ENCODE peak calls at places on chromosomes 6 and 20, in six cellular contexts. A, O, L, R, V and X are unnamed samples.

GRCh38 chr6:12062605-12063004 is 50.5 kb downstream of the HIVEP1 start:
- DNase-seq in A (no peak), O (no peak), L (no peak), R (no peak), V (no peak), X (no peak)

GRCh38 chr6:142821860-142822259 is 123.1 kb downstream of the HIVEP2 start:
- DNase-seq in A (no peak), O (no peak), L (no peak), R (no peak), V (no peak), X (no peak)

GRCh38 chr20:356745-357144 is 9.8 kb downstream of the NRSN2 start:
- DNase-seq in A (no peak), O (no peak), L (no peak), R (no peak), V (no peak), X (no peak)

GRCh38 chr6:87430499-87430898 is 22.7 kb downstream of the CFAP206 start:
- DNase-seq in A (no peak), O (no peak), L (no peak), R (no peak), V (no peak), X (no peak)

GRCh38 chr6:151067684-151068596 is 171.8 kb upstream of the AKAP12 start:
- DNase-seq in A (no peak), O (peak; percentile 96), L (no peak), R (no peak), V (no peak), X (no peak)

GRCh38 chr6:133646021-133646682 is 242.8 kb upstream of the TCF21 start:
- DNase-seq in A (no peak), O (no peak), L (no peak), R (no peak), V (no peak), X (no peak)

GRCh38 chr6:17429381-17430061 is 36.1 kb downstream of the CAP2 start:
- DNase-seq in A (no peak), O (no peak), L (no peak), R (no peak), V (no peak), X (no peak)

GRCh38 chr20:51958636-51959542 is 156.6 kb upstream of the SALL4 start:
- DNase-seq in A (no peak), O (no peak), L (no peak), R (no peak), V (no peak), X (no peak)

GRCh38 chr20:10077886-10078285 is 43.1 kb downstream of the ANKEF1 start:
- DNase-seq in A (no peak), O (no peak), L (no peak), R (no peak), V (no peak), X (no peak)

GRCh38 chr20:62400021-62400420 is 7.1 kb downstream of the CABLES2 start:
- DNase-seq in A (no peak), O (no peak), L (no peak), R (no peak), V (no peak), X (no peak)

GRCh38 chr20:62376112-62377063 is 9.3 kb upstream of the LAMA5 start:
- DNase-seq in A (no peak), O (peak; percentile 92), L (peak; percentile 78), R (no peak), V (no peak), X (no peak)

GRCh38 chr6:136036601-136037000 is 185.1 kb downstream of the PDE7B start:
- DNase-seq in A (no peak), O (no peak), L (no peak), R (no peak), V (no peak), X (no peak)

GRCh38 chr6:14706378-14706929 is 539.4 kb upstream of the JARID2 start:
- DNase-seq in A (no peak), O (no peak), L (no peak), R (peak; percentile 85), V (no peak), X (no peak)

GRCh38 chr20:45951925-45952834 is 17.7 kb downstream of the PCIF1 start:
- DNase-seq in A (no peak), O (no peak), L (no peak), R (no peak), V (no peak), X (no peak)

GRCh38 chr20:45783656-45784294 is 7.9 kb downstream of the WFDC3 start:
- DNase-seq in A (no peak), O (no peak), L (no peak), R (no peak), V (no peak), X (no peak)

GRCh38 chr20:19750907-19751636 is 7.0 kb upstream of the RIN2 start:
- DNase-seq in A (no peak), O (no peak), L (no peak), R (no peak), V (no peak), X (no peak)

GRCh38 chr20:59120491-59120890 is 43.1 kb upstream of the ZNF831 start:
- DNase-seq in A (no peak), O (no peak), L (no peak), R (no peak), V (no peak), X (no peak)

GRCh38 chr6:34223964-34224940 is 12.4 kb upstream of the HMGA1 start:
- DNase-seq in A (peak; percentile 88), O (peak; percentile 81), L (no peak), R (peak; percentile 98), V (peak; percentile 94), X (peak; percentile 95)

GRCh38 chr6:165774903-165775608 is 112.0 kb upstream of the PDE10A start:
- DNase-seq in A (no peak), O (peak; percentile 39), L (no peak), R (no peak), V (no peak), X (no peak)

GRCh38 chr6:114154812-114155211 is 183.9 kb upstream of the HDAC2 start:
- DNase-seq in A (no peak), O (no peak), L (no peak), R (no peak), V (no peak), X (no peak)

GRCh38 chr6:2665169-2666070 is 85.3 kb downstream of the MYLK4 start:
- DNase-seq in A (no peak), O (no peak), L (no peak), R (no peak), V (no peak), X (no peak)

GRCh38 chr20:15930324-15931305 is 642.6 kb downstream of the KIF16B start:
- DNase-seq in A (no peak), O (peak; percentile 28), L (no peak), R (no peak), V (no peak), X (no peak)

GRCh38 chr20:63290677-63291472 is 2.1 kb upstream of the COL20A1 start:
- DNase-seq in A (no peak), O (peak; percentile 41), L (peak; percentile 33), R (peak; percentile 82), V (peak; percentile 95), X (peak; percentile 92)

GRCh38 chr20:17834804-17835203 is 133.8 kb downstream of the SNX5 start:
- DNase-seq in A (no peak), O (no peak), L (no peak), R (no peak), V (no peak), X (no peak)

DNA sequence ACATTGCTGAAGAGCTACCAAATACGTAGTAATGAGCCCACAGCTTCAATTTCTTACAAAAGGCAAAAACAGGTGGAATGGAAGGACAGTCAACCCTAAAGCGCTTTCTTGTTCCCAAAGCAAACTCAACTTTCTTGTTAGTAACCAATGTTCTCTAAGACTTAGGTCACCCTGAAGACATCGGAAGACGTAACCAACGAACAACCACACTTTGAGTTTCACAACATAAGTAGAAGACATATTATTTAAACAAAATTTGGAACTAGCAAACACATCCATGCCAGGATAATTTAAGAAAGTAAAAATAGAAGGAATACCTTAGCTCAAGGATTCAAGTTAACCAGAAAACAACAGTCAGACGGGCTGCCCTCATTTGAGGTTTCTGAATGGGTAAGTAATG is 51.0 kb downstream of the CNKSR3 start:
- DNase-seq in A (no peak), O (no peak), L (no peak), R (no peak), V (no peak), X (no peak)
- TF ChIP-seq POLR2A in A (no peak), O (no peak), L (no peak), R (no peak), V (no peak), X (no peak)

DNA sequence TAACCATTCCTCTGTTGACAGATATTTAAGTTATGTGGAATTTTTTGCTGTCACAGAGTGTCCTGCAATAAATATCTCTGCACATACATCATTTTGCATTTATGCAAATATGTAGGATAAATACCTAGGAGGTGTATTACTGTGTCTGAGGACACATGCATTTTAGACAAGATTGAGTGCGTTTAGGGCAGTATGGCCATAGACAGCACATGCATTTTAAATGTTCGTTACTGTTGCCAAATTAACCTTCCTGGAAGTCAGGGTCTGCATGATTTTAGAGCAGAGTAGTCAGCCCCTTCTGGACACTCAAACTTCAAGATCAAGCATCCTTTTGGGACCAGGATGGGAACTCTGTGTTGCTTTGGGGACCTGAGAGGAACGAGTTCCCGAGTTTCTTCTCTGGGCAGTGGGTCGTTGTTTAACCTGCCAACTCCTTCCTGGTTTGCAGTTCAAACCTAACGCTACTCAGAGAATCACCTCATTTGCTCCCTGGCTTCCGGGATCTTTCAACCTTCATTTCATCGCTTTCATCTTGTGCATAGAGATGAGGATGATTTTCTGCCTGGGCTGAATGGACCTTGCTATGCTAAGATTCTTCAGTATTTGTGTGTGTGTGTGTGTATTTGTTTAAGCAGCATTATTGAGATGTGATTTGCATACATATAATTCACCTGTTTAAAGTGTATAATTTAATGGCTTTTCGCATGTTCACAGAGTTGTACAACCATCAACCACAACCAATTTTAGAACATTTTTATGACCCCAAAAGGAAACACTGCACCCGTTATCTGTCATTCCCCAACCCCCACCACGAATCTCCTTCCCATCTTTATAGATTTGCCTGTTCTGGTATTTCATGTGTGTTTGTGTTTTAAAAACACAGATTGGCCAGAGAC is 9.8 kb downstream of the BCAS4 start:
- DNase-seq in A (no peak), O (no peak), L (no peak), R (no peak), V (no peak), X (no peak)
- TF ChIP-seq TAF1 in A (no peak), O (no peak), L (no peak), R (no peak), V (no peak), X (no peak)

GRCh38 chr6:27138837-27139752 is 108.4 kb upstream of the PRSS16 start:
- DNase-seq in A (peak; percentile 95), O (no peak), L (peak; percentile 91), R (peak; percentile 74), V (no peak), X (no peak)
- TF ChIP-seq POLR2A in A (peak; percentile 94), O (no peak), L (peak; percentile 99), R (peak; percentile 98), V (peak; percentile 96), X (peak; percentile 96)

GRCh38 chr6:39060467-39061160 is 12.0 kb downstream of the GLP1R start:
- DNase-seq in A (no peak), O (no peak), L (no peak), R (no peak), V (no peak), X (no peak)

GRCh38 chr6:39061182-39061581 is 12.6 kb downstream of the GLP1R start:
- DNase-seq in A (no peak), O (no peak), L (no peak), R (no peak), V (no peak), X (no peak)

GRCh38 chr6:39061588-39061987 is 13.0 kb downstream of the GLP1R start:
- DNase-seq in A (no peak), O (no peak), L (no peak), R (no peak), V (no peak), X (no peak)

GRCh38 chr6:39058471-39059147 is 10.0 kb downstream of the GLP1R start:
- DNase-seq in A (no peak), O (no peak), L (no peak), R (no peak), V (no peak), X (no peak)

GRCh38 chr6:39059496-39060310 is 11.1 kb downstream of the GLP1R start:
- DNase-seq in A (no peak), O (no peak), L (no peak), R (no peak), V (no peak), X (no peak)
- TF ChIP-seq TAF1 in A (no peak), O (no peak), L (no peak), R (no peak), V (no peak), X (no peak)